ENCODE peak calls at places on chromosomes 4 and X, in eight cellular contexts. N is stimulated activated naive B cell treated with anti-CD40 and anti-IgM and Interleukin-4, amounts not matched to agents 10 μg/mL and 1 μg/mL and 100 μg/mL, for 72 hours; U is NAMALWA; H is tibial artery; O is AML-193; R is heart right ventricle; D is amygdala; B is RCC 7860. Q is an unnamed sample.
A peak's percentile ranks its signal among the peaks of the same experiment; 100 is the strongest.

GRCh38 chrX:724256-724655 is 93.7 kb downstream of the SHOX start:
- DNase-seq in U (peak; percentile 12), N (no peak), D (no peak), H (no peak), B (no peak), R (no peak), O (no peak), Q (no peak)

GRCh38 chrX:53086464-53086863 is 4.3 kb downstream of the TSPYL2 start:
- DNase-seq in N (no peak), B (no peak), O (no peak), R (peak; percentile 60), H (peak; percentile 67), U (no peak), D (peak; percentile 39), Q (no peak)

GRCh38 chr4:5084911-5085475 is 33.7 kb downstream of the STK32B start:
- DNase-seq in H (no peak), O (no peak), B (no peak), N (no peak), U (no peak), D (no peak), R (no peak), Q (no peak)

GRCh38 chr4:52661966-52662705 is 3.0 kb upstream of the USP46 start:
- DNase-seq in H (no peak), B (no peak), R (no peak), O (no peak), N (no peak), U (no peak), D (no peak), Q (no peak)

GRCh38 chr4:147968641-147969040 is 236.8 kb downstream of the ARHGAP10 start:
- DNase-seq in N (no peak), O (no peak), D (no peak), H (no peak), R (no peak), U (no peak), B (no peak), Q (no peak)

GRCh38 chr4:75599647-75600046 is 30.7 kb downstream of the CDKL2 start:
- DNase-seq in U (no peak), R (no peak), N (no peak), H (no peak), O (no peak), B (no peak), D (no peak), Q (no peak)

GRCh38 chr4:15343581-15343980 is 84.3 kb upstream of the C1QTNF7 start:
- DNase-seq in R (no peak), B (no peak), N (no peak), H (no peak), D (no peak), U (no peak), O (no peak), Q (no peak)

GRCh38 chr4:95910749-95911148 is 70.9 kb downstream of the PDHA2 start:
- DNase-seq in D (no peak), O (no peak), N (no peak), R (no peak), B (no peak), U (no peak), H (no peak), Q (no peak)

GRCh38 chr4:83285022-83285387 is 407 bp upstream of the COQ2 start:
- DNase-seq in H (peak; percentile 22), B (no peak), D (peak; percentile 25), N (no peak), O (peak; percentile 92), R (no peak), U (peak; percentile 74), Q (peak; percentile 65)

GRCh38 chr4:149914521-149915115 is 99.0 kb upstream of the IQCM start:
- DNase-seq in N (peak; percentile 13), R (no peak), D (no peak), H (no peak), B (peak; percentile 8), U (peak; percentile 77), O (peak; percentile 6), Q (no peak)

GRCh38 chrX:85619962-85620361 is 240.5 kb upstream of the POF1B start:
- DNase-seq in N (no peak), B (no peak), R (no peak), O (no peak), H (no peak), U (no peak), D (no peak), Q (no peak)

GRCh38 chr4:133148690-133149363 is at the start of gene PCDH10:
- DNase-seq in N (peak; percentile 44), H (peak; percentile 85), O (no peak), B (peak; percentile 66), R (peak; percentile 84), D (peak; percentile 99), U (no peak), Q (peak; percentile 75)

GRCh38 chr4:156779046-156779445 is 192.6 kb downstream of the PDGFC start:
- DNase-seq in O (no peak), H (no peak), R (no peak), N (no peak), B (no peak), D (no peak), U (no peak), Q (no peak)

GRCh38 chr4:118918388-118918787 is 29.7 kb downstream of the SYNPO2 start:
- DNase-seq in R (no peak), O (no peak), D (no peak), N (no peak), H (no peak), U (no peak), B (peak; percentile 84), Q (no peak)

GRCh38 chr4:186104114-186104894 is at the start of gene FAM149A:
- DNase-seq in O (no peak), R (peak; percentile 35), U (no peak), D (no peak), N (peak; percentile 20), B (no peak), H (peak; percentile 38), Q (peak; percentile 5)

GRCh38 chrX:116232833-116233232 is 62.3 kb downstream of the AGTR2 start:
- DNase-seq in B (peak; percentile 52), D (no peak), R (no peak), O (no peak), U (no peak), N (no peak), H (no peak), Q (no peak)

GRCh38 chr4:121680571-121680970 is 16.2 kb downstream of the ANXA5 start:
- DNase-seq in N (no peak), H (no peak), R (no peak), B (no peak), U (no peak), O (no peak), D (no peak), Q (no peak)

GRCh38 chr4:100391913-100392312 is 125.9 kb downstream of the EMCN start:
- DNase-seq in O (no peak), B (peak; percentile 67), N (no peak), D (no peak), U (no peak), H (no peak), R (no peak), Q (no peak)

GRCh38 chr4:76279462-76279861 is 27.1 kb upstream of the STBD1 start:
- DNase-seq in R (no peak), D (no peak), N (no peak), H (no peak), B (no peak), O (no peak), U (no peak), Q (no peak)

GRCh38 chr4:186881521-186882220 is 158.0 kb upstream of the FAT1 start:
- DNase-seq in R (no peak), N (no peak), O (no peak), D (no peak), B (peak; percentile 46), U (no peak), H (no peak), Q (no peak)

Q was measured in DMS79 treated with DMSO at 0.1 percent for 48 hours.